ENCODE peak calls at places on chromosomes 3 and 15, in six cellular contexts. One of them, this sample, is unnamed.

GRCh38 chr15:51861557-51862350 is 32.3 kb downstream of the TMOD3 start:
- ATAC-seq in HCT116: no peak
- ATAC-seq in GM12878: no peak
- ATAC-seq in HepG2: no peak
- ATAC-seq in upper lobe of left lung: no peak
- ATAC-seq in Panc1: no peak
- ATAC-seq in this sample: no peak

GRCh38 chr15:90924375-90924774 is 8.0 kb downstream of the HDDC3 start:
- ATAC-seq in HCT116: no peak
- ATAC-seq in Panc1: no peak
- ATAC-seq in GM12878: peak; percentile 87
- ATAC-seq in upper lobe of left lung: no peak
- ATAC-seq in HepG2: no peak
- ATAC-seq in this sample: no peak

GRCh38 chr3:130950641-130951040 is 56.8 kb downstream of the ATP2C1 start:
- ATAC-seq in HCT116: no peak
- ATAC-seq in Panc1: no peak
- ATAC-seq in upper lobe of left lung: no peak
- ATAC-seq in GM12878: no peak
- ATAC-seq in HepG2: no peak
- ATAC-seq in this sample: no peak

GRCh38 chr3:55801068-55801467 is 314.0 kb upstream of the WNT5A start:
- ATAC-seq in Panc1: no peak
- ATAC-seq in upper lobe of left lung: no peak
- ATAC-seq in HepG2: no peak
- ATAC-seq in HCT116: no peak
- ATAC-seq in GM12878: no peak
- ATAC-seq in this sample: no peak

GRCh38 chr3:197549261-197549885 is 6.4 kb downstream of the BDH1 start:
- ATAC-seq in HepG2: no peak
- ATAC-seq in upper lobe of left lung: no peak
- ATAC-seq in Panc1: no peak
- ATAC-seq in GM12878: no peak
- ATAC-seq in HCT116: no peak
- ATAC-seq in this sample: no peak

GRCh38 chr15:60208708-60209107 is 189.1 kb downstream of the ANXA2 start:
- ATAC-seq in HepG2: no peak
- ATAC-seq in HCT116: no peak
- ATAC-seq in Panc1: no peak
- ATAC-seq in GM12878: no peak
- ATAC-seq in upper lobe of left lung: no peak
- ATAC-seq in this sample: no peak

GRCh38 chr3:149487598-149488197 is 13.2 kb downstream of the TM4SF4 start:
- ATAC-seq in upper lobe of left lung: no peak
- ATAC-seq in HepG2: peak; percentile 78
- ATAC-seq in HCT116: peak; percentile 84
- ATAC-seq in Panc1: peak; percentile 28
- ATAC-seq in GM12878: peak; percentile 96
- ATAC-seq in this sample: no peak

GRCh38 chr3:194930439-194931204 is 244.9 kb downstream of the FAM43A start:
- ATAC-seq in HepG2: peak; percentile 49
- ATAC-seq in GM12878: no peak
- ATAC-seq in HCT116: no peak
- ATAC-seq in upper lobe of left lung: peak; percentile 66
- ATAC-seq in Panc1: peak; percentile 56
- ATAC-seq in this sample: peak; percentile 77

GRCh38 chr3:63976166-63976861 is 47.0 kb downstream of the PSMD6 start:
- ATAC-seq in HCT116: no peak
- ATAC-seq in GM12878: no peak
- ATAC-seq in Panc1: no peak
- ATAC-seq in HepG2: no peak
- ATAC-seq in upper lobe of left lung: peak; percentile 47
- ATAC-seq in this sample: peak; percentile 83

GRCh38 chr15:47432831-47433230 is 284.5 kb upstream of the SEMA6D start:
- ATAC-seq in HCT116: no peak
- ATAC-seq in Panc1: no peak
- ATAC-seq in upper lobe of left lung: no peak
- ATAC-seq in HepG2: no peak
- ATAC-seq in GM12878: no peak
- ATAC-seq in this sample: no peak

GRCh38 chr3:172647823-172648222 is 63.0 kb downstream of the NCEH1 start:
- ATAC-seq in HepG2: no peak
- ATAC-seq in GM12878: no peak
- ATAC-seq in Panc1: no peak
- ATAC-seq in HCT116: peak; percentile 90
- ATAC-seq in upper lobe of left lung: peak; percentile 57
- ATAC-seq in this sample: no peak

GRCh38 chr3:37743974-37744373 is 117.7 kb upstream of the CTDSPL start:
- ATAC-seq in upper lobe of left lung: no peak
- ATAC-seq in GM12878: peak; percentile 53
- ATAC-seq in Panc1: no peak
- ATAC-seq in HCT116: no peak
- ATAC-seq in HepG2: no peak
- ATAC-seq in this sample: no peak
- H3K27me3 ChIP-seq in upper lobe of left lung: no peaks in the 10 kb centered on the region
- H3K27me3 ChIP-seq in GM12878: no peaks in the 10 kb centered on the region
- H3K27me3 ChIP-seq in Panc1: no peaks in the 10 kb centered on the region
- H3K27me3 ChIP-seq in HCT116: peaks cover 37% of the 10 kb centered on the region
- H3K27me3 ChIP-seq in HepG2: no peaks in the 10 kb centered on the region
- H3K27me3 ChIP-seq in this sample: no peaks in the 10 kb centered on the region

GRCh38 chr3:56902468-56903159 is 100.9 kb upstream of the ARHGEF3 start:
- ATAC-seq in Panc1: no peak
- ATAC-seq in upper lobe of left lung: no peak
- ATAC-seq in HepG2: no peak
- ATAC-seq in HCT116: no peak
- ATAC-seq in GM12878: peak; percentile 89
- ATAC-seq in this sample: no peak

GRCh38 chr3:56899851-56900250 is 98.1 kb upstream of the ARHGEF3 start:
- ATAC-seq in HepG2: no peak
- ATAC-seq in GM12878: no peak
- ATAC-seq in Panc1: no peak
- ATAC-seq in upper lobe of left lung: peak; percentile 31
- ATAC-seq in HCT116: no peak
- ATAC-seq in this sample: no peak

GRCh38 chr3:56899078-56899477 is 97.3 kb upstream of the ARHGEF3 start:
- ATAC-seq in Panc1: no peak
- ATAC-seq in HepG2: no peak
- ATAC-seq in upper lobe of left lung: no peak
- ATAC-seq in HCT116: no peak
- ATAC-seq in GM12878: no peak
- ATAC-seq in this sample: no peak

GRCh38 chr3:56904526-56905245 is 102.9 kb upstream of the ARHGEF3 start:
- ATAC-seq in Panc1: no peak
- ATAC-seq in GM12878: peak; percentile 16
- ATAC-seq in HCT116: no peak
- ATAC-seq in HepG2: no peak
- ATAC-seq in upper lobe of left lung: no peak
- ATAC-seq in this sample: no peak

DNA sequence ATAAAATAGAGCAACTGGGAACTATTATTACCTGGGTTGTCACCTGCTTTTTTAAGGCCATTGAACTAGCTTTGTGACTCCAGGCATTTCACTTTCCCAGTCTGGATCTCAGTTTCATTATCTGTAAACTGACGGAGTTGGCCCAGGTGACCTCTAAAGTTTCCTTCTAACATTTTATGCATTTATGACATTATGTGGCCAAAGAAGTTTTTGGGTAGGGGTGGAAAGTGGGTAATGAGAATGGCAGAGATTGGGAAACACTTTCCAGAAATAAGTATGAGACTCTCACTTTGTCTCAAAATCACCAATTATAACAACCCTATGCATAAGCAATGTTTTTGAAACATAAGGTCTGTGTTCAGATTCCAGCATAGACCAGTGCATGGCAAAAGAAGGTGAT is 99.1 kb upstream of the ARHGEF3 start:
- ATAC-seq in GM12878: no peak
- ATAC-seq in upper lobe of left lung: no peak
- ATAC-seq in HepG2: no peak
- ATAC-seq in HCT116: no peak
- ATAC-seq in Panc1: no peak
- ATAC-seq in this sample: no peak
- H3K4me3 ChIP-seq in GM12878: no peak overlapping the region
- H3K4me3 ChIP-seq in upper lobe of left lung: no peak overlapping the region
- H3K4me3 ChIP-seq in HepG2: no peak overlapping the region
- H3K4me3 ChIP-seq in HCT116: no peak overlapping the region
- H3K4me3 ChIP-seq in Panc1: no peak overlapping the region
- H3K4me3 ChIP-seq in this sample: no peak overlapping the region

DNA sequence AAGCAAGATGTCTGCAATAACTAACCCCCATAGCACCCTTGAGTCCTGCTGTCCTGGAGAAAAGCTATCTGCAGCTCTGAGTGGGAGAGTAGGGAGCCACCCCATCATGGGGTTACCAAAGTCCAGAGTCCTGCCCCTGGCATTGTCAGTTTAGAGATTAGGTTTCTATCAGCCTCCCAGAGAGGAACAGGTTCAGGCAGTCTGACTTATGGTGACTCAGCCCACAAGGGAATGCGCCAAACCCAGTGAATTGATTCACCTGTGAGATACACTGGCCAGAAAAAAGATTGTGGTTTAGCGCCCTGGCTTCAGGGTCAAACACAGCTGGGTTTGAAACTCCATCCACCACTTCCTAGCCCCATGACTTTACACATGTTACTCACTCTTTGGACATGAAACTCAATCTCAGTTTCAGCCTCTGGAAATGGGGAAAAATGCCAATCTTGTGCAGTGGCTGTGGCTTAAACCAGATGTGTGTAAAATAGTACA is 263.6 kb upstream of the HES1 start:
- ATAC-seq in GM12878: peak; percentile 79
- ATAC-seq in Panc1: peak; percentile 85
- ATAC-seq in HCT116: peak; percentile 58
- ATAC-seq in upper lobe of left lung: peak; percentile 42
- ATAC-seq in HepG2: peak; percentile 83
- ATAC-seq in this sample: no peak
- TF ChIP-seq POLR2AphosphoS5 in GM12878: no peak
- TF ChIP-seq POLR2AphosphoS5 in Panc1: peak; percentile 71
- TF ChIP-seq POLR2AphosphoS5 in HCT116: peak; percentile 78
- TF ChIP-seq POLR2AphosphoS5 in upper lobe of left lung: no peak
- TF ChIP-seq POLR2AphosphoS5 in HepG2: no peak
- TF ChIP-seq POLR2AphosphoS5 in this sample: no peak

GRCh38 chr15:70318996-70319465 is 221.3 kb upstream of the TLE3 start:
- ATAC-seq in HepG2: no peak
- ATAC-seq in upper lobe of left lung: no peak
- ATAC-seq in GM12878: peak; percentile 40
- ATAC-seq in HCT116: no peak
- ATAC-seq in Panc1: no peak
- ATAC-seq in this sample: peak; percentile 75

GRCh38 chr15:70320077-70320830 is 222.5 kb upstream of the TLE3 start:
- ATAC-seq in HCT116: no peak
- ATAC-seq in upper lobe of left lung: no peak
- ATAC-seq in HepG2: no peak
- ATAC-seq in GM12878: peak; percentile 55
- ATAC-seq in Panc1: no peak
- ATAC-seq in this sample: no peak

GRCh38 chr15:70321106-70321809 is 223.5 kb upstream of the TLE3 start:
- ATAC-seq in upper lobe of left lung: no peak
- ATAC-seq in GM12878: no peak
- ATAC-seq in HepG2: no peak
- ATAC-seq in HCT116: no peak
- ATAC-seq in Panc1: no peak
- ATAC-seq in this sample: no peak

GRCh38 chr15:70318594-70318993 is 220.9 kb upstream of the TLE3 start:
- ATAC-seq in upper lobe of left lung: no peak
- ATAC-seq in HepG2: no peak
- ATAC-seq in GM12878: no peak
- ATAC-seq in Panc1: no peak
- ATAC-seq in HCT116: no peak
- ATAC-seq in this sample: no peak

DNA sequence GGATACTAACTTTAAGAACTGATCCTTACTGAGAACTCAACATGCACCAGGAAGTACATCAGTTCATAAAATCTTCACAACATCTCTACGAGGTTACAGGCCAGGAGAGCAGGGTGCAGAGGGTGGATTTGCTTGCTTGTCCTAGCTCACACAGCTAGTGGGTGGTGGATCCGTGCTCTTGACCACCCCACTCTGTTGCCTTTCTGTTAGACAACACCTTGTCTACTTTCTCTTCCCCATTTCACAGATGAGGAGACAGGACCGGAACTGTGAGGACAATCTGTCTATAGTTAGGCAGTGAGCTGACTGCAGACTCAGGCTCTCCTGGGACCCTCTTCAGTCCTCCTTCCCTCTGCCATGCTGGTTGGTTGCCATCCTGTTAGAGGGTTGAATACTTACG is 221.7 kb upstream of the TLE3 start:
- ATAC-seq in HepG2: no peak
- ATAC-seq in upper lobe of left lung: no peak
- ATAC-seq in Panc1: no peak
- ATAC-seq in HCT116: no peak
- ATAC-seq in GM12878: peak; percentile 97
- ATAC-seq in this sample: no peak
- H3K27me3 ChIP-seq in HepG2: no peaks in the 10 kb centered on the region
- H3K27me3 ChIP-seq in upper lobe of left lung: no peaks in the 10 kb centered on the region
- H3K27me3 ChIP-seq in Panc1: no peaks in the 10 kb centered on the region
- H3K27me3 ChIP-seq in HCT116: no peaks in the 10 kb centered on the region
- H3K27me3 ChIP-seq in GM12878: no peaks in the 10 kb centered on the region
- H3K27me3 ChIP-seq in this sample: no peaks in the 10 kb centered on the region

DNA sequence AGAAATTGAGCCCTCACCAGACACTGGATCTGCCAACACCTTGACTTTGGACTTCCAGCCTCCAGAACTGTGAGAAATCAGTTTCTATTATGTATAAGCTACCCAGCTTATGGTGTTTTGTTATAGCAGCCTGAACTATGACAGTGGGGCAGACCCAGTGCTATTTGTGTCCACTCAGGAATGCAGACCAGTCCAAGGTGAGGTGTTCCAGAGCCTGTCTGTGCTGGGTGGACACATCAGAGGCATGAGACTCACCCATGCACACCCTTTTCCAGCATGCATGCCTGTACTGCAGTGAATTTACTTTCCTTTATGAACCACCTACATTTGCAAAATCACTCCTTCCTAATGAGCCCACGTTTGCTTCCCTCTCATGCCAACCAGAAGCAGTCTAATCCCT is 27.6 kb upstream of the DET1 start:
- ATAC-seq in GM12878: no peak
- ATAC-seq in upper lobe of left lung: no peak
- ATAC-seq in HCT116: no peak
- ATAC-seq in Panc1: no peak
- ATAC-seq in HepG2: no peak
- ATAC-seq in this sample: no peak
- H3K4me3 ChIP-seq in GM12878: no peak overlapping the region
- H3K4me3 ChIP-seq in upper lobe of left lung: no peak overlapping the region
- H3K4me3 ChIP-seq in HCT116: no peak overlapping the region
- H3K4me3 ChIP-seq in Panc1: no peak overlapping the region
- H3K4me3 ChIP-seq in HepG2: no peak overlapping the region
- H3K4me3 ChIP-seq in this sample: no peak overlapping the region

This sample was measured in gastroesophageal sphincter.